ENCODE peak calls at places on chromosomes 1 and 21, in four cellular contexts. R, P, H and U are unnamed samples.

GRCh38 chr1:3858231-3858981 is 1.1 kb downstream of the DFFB start:
- DNase-seq in R (peak; percentile 10), P (no peak), H (no peak), U (peak; percentile 3)

GRCh38 chr1:200886590-200886989 is 8.1 kb upstream of the INAVA start:
- DNase-seq in R (no peak), P (no peak), H (no peak), U (no peak)

GRCh38 chr1:201025571-201026002 is 2.1 kb upstream of the KIF21B start:
- DNase-seq in R (no peak), P (no peak), H (no peak), U (no peak)

GRCh38 chr1:7584643-7585042 is 186.5 kb upstream of the VAMP3 start:
- DNase-seq in R (no peak), P (no peak), H (no peak), U (no peak)

GRCh38 chr21:46284077-46284644 is 1.2 kb downstream of the MCM3AP start:
- DNase-seq in R (no peak), P (no peak), H (no peak), U (no peak)

GRCh38 chr1:29653034-29653810 is 416.9 kb downstream of the PTPRU start:
- DNase-seq in R (no peak), P (no peak), H (no peak), U (no peak)

GRCh38 chr21:36087362-36088138 is 17.7 kb downstream of the CBR1 start:
- DNase-seq in R (no peak), P (no peak), H (no peak), U (no peak)

GRCh38 chr1:226711976-226712778 is 26.9 kb downstream of the ITPKB start:
- DNase-seq in R (no peak), P (no peak), H (no peak), U (no peak)

GRCh38 chr1:175599212-175599681 is 144.1 kb downstream of the TNR start:
- DNase-seq in R (no peak), P (no peak), H (no peak), U (no peak)

GRCh38 chr1:48878191-48878940 is 101.7 kb upstream of the BEND5 start:
- DNase-seq in R (no peak), P (no peak), H (no peak), U (peak; percentile 94)

GRCh38 chr1:192809286-192810252 is 730 bp downstream of the RGS2 start:
- DNase-seq in R (no peak), P (peak; percentile 36), H (no peak), U (no peak)

GRCh38 chr1:67646145-67647035 is 38.6 kb upstream of the GADD45A start:
- DNase-seq in R (peak; percentile 37), P (no peak), H (no peak), U (peak; percentile 25)

GRCh38 chr1:5731110-5731423 is 261.2 kb downstream of the NPHP4 start:
- DNase-seq in R (no peak), P (no peak), H (no peak), U (no peak)

GRCh38 chr21:45228171-45228641 is 59.5 kb downstream of the POFUT2 start:
- DNase-seq in R (peak; percentile 88), P (no peak), H (no peak), U (peak; percentile 93)

GRCh38 chr1:169538998-169539871 is 47.0 kb downstream of the F5 start:
- DNase-seq in R (peak; percentile 33), P (no peak), H (no peak), U (peak; percentile 42)

GRCh38 chr1:2300851-2301606 is 72.9 kb downstream of the SKI start:
- DNase-seq in R (no peak), P (peak; percentile 69), H (peak; percentile 97), U (no peak)

GRCh38 chr1:151905070-151905442 is 4.3 kb downstream of the THEM4 start:
- DNase-seq in R (no peak), P (peak; percentile 39), H (no peak), U (no peak)

GRCh38 chr1:226622012-226622411 is 73.4 kb downstream of the STUM start:
- DNase-seq in R (no peak), P (no peak), H (no peak), U (no peak)

GRCh38 chr1:41980872-41981653 is 62.3 kb upstream of the HIVEP3 start:
- DNase-seq in R (no peak), P (no peak), H (peak; percentile 32), U (no peak)

GRCh38 chr1:107532318-107532717 is 391.5 kb downstream of the NTNG1 start:
- DNase-seq in R (no peak), P (no peak), H (no peak), U (no peak)

GRCh38 chr1:17440074-17440826 is 773 bp upstream of the RCC2 start:
- DNase-seq in R (no peak), P (no peak), H (peak; percentile 41), U (no peak)

GRCh38 chr1:74822851-74823443 is 90.0 kb downstream of the TYW3 start:
- DNase-seq in R (no peak), P (no peak), H (no peak), U (no peak)

GRCh38 chr1:205969229-205969628 is 26.0 kb upstream of the SLC26A9 start:
- DNase-seq in R (no peak), P (no peak), H (no peak), U (no peak)

DNA sequence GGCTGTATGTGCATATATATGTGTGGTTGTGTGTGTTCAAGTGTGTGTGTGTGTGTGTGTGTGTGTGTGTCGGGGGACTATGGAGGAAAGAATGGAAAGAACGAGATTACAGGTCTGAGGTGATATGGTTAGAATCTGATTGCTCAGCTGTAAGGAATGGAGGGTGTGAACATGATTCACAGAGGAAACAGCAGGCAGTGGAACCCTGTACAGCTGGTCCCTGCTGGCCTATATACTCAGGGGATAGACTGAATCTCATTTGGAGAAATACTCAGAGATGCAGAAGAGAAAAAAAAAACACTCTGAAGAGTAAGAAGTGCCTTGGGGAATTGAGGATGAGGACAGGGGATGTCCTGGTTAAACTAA is 180.1 kb upstream of the ESRRG start:
- DNase-seq in R (no peak), P (no peak), H (no peak), U (no peak)
- TF ChIP-seq CTCF in R (no peak), P (no peak), H (no peak), U (no peak)

GRCh38 chr1:96978867-96979266 is 257.3 kb downstream of the PTBP2 start:
- DNase-seq in R (no peak), P (no peak), H (no peak), U (no peak)
- H3K4me3 ChIP-seq in R (no peak overlapping the region), P (no peak overlapping the region), H (no peak overlapping the region), U (no peak overlapping the region)

DNA sequence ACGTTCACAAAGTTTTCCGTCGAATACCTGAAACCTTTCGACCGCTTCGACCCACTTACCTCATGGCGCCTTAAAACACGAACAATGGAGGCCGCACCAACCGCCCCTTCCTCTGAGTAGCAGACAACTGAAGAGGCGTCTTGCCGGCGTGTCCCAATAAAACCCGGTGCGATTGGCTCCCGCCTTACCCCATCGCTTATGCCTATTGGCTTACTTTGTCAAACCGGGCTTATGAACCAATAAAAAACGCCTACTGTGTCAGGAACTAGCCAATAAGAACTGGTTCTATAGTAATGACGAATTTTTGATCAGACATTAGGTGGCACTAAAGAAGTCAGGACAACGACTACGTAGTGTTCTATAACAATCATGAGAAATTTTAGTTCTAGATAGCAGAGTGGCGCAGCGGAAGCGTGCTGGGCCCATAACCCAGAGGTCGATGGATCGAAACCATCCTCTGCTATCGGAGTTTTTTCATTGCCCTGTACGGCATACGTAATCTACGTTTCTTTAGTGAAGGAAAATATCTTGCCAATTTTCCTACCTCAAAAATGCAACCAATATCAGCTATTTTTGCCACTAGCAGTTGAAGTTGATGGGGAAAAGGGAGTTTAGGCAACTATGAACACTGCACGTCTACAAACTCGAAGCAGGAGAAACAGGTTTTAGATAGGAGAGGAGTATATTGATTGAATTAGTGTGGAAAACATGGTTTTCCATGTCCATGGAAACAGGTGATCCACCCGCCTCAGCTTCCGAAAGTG is at the start of gene ILF2:
- DNase-seq in R (peak; percentile 100), P (peak; percentile 97), H (peak; percentile 99), U (peak; percentile 100)
- TF ChIP-seq CTCF in R (no peak), P (peak; percentile 10), H (peak; percentile 46), U (no peak)

DNA sequence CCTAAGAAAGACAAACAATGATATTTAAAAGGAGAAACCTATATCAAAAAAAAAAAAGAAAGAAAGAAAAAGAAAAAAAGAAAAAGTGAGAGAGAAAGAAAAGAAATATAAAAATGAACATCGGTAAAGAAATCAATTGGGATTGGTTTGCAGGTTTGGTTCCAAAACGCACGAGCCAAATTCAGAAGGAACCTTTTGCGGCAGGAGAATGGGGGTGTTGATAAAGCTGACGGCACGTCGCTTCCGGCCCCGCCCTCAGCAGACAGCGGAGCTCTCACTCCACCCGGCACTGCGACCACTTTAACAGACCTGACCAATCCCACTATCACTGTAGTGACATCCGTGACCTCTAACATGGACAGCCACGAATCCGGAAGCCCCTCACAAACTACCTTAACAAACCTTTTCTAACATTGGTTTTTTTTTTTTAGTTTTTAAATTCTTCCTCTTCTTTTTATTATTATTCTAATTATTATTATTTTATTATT is 11.7 kb downstream of the LHX9 start:
- DNase-seq in R (no peak), P (no peak), H (no peak), U (no peak)
- H3K4me3 ChIP-seq in R (no peak overlapping the region), P (no peak overlapping the region), H (no peak overlapping the region), U (no peak overlapping the region)

GRCh38 chr1:37705399-37705798 is 13.1 kb downstream of the CDCA8 start:
- DNase-seq in R (no peak), P (no peak), H (no peak), U (no peak)
- TF ChIP-seq CTCF in R (no peak), P (no peak), H (no peak), U (peak; percentile 2)

DNA sequence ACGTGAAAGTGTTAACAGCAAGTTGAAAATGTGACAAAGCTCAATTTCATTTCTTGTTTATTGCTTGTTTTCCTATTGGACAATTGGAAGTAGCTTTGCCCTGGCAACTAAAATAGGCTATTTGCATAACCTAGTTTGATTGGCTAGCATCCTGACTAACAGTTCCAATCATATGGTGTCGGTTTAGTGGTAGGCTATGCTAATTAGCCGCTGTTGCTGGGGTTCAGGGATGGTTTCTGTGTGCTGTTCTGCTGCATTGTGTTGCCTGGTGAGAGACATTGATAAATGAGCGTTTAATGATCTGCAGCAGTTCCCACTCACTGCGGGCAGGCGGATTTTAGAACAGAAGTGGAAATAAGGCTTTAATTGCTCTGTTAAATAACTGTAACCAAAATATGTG is 68.5 kb downstream of the DYRK1A start:
- DNase-seq in R (peak; percentile 93), P (no peak), H (peak; percentile 58), U (peak; percentile 80)
- H3K4me3 ChIP-seq in R (no peak overlapping the region), P (no peak overlapping the region), H (no peak overlapping the region), U (no peak overlapping the region)

GRCh38 chr1:86362807-86363206 is 33.3 kb downstream of the ODF2L start:
- DNase-seq in R (no peak), P (no peak), H (no peak), U (no peak)
- TF ChIP-seq CTCF in R (no peak), P (no peak), H (peak; percentile 6), U (no peak)